ENCODE peak calls at places on chromosomes 12 and 14, in five cellular contexts. One of them, this sample, is unnamed.

GRCh38 chr12:105487961-105488360 is 157.5 kb downstream of the C12orf75 start:
- DNase-seq in brain microvascular endothelial cell: no peak
- DNase-seq in aorta: no peak
- DNase-seq in psoas muscle: no peak
- DNase-seq in HL-60: no peak
- DNase-seq in this sample: no peak

GRCh38 chr14:22071001-22071400 is 397.4 kb upstream of the OR4E1 start:
- DNase-seq in psoas muscle: no peak
- DNase-seq in brain microvascular endothelial cell: no peak
- DNase-seq in aorta: no peak
- DNase-seq in HL-60: peak
- DNase-seq in this sample: no peak

GRCh38 chr14:33359288-33359881 is 420.7 kb downstream of the NPAS3 start:
- DNase-seq in brain microvascular endothelial cell: no peak
- DNase-seq in aorta: no peak
- DNase-seq in psoas muscle: no peak
- DNase-seq in HL-60: no peak
- DNase-seq in this sample: no peak

GRCh38 chr12:29255061-29255460 is 106.0 kb downstream of the FAR2 start:
- DNase-seq in brain microvascular endothelial cell: no peak
- DNase-seq in aorta: no peak
- DNase-seq in HL-60: peak
- DNase-seq in psoas muscle: no peak
- DNase-seq in this sample: no peak

GRCh38 chr12:47814539-47815170 is 5.0 kb downstream of the HDAC7 start:
- DNase-seq in HL-60: no peak
- DNase-seq in aorta: no peak
- DNase-seq in brain microvascular endothelial cell: no peak
- DNase-seq in psoas muscle: no peak
- DNase-seq in this sample: no peak

GRCh38 chr12:89636054-89636775 is 72.4 kb downstream of the ATP2B1 start:
- DNase-seq in aorta: no peak
- DNase-seq in HL-60: no peak
- DNase-seq in psoas muscle: no peak
- DNase-seq in brain microvascular endothelial cell: no peak
- DNase-seq in this sample: no peak

GRCh38 chr14:105500036-105500725 is 9.1 kb downstream of the TEDC1 start:
- DNase-seq in brain microvascular endothelial cell: no peak
- DNase-seq in HL-60: no peak
- DNase-seq in aorta: no peak
- DNase-seq in psoas muscle: peak
- DNase-seq in this sample: no peak

GRCh38 chr14:64234877-64235651 is 59.1 kb downstream of the ESR2 start:
- DNase-seq in psoas muscle: no peak
- DNase-seq in aorta: no peak
- DNase-seq in brain microvascular endothelial cell: peak
- DNase-seq in HL-60: no peak
- DNase-seq in this sample: no peak

GRCh38 chr12:38904932-38905479 is 385 bp downstream of the CPNE8 start:
- DNase-seq in aorta: peak
- DNase-seq in brain microvascular endothelial cell: peak
- DNase-seq in HL-60: peak
- DNase-seq in psoas muscle: peak
- DNase-seq in this sample: peak

GRCh38 chr12:28424965-28425364 is 234.7 kb downstream of the CCDC91 start:
- DNase-seq in psoas muscle: no peak
- DNase-seq in brain microvascular endothelial cell: peak
- DNase-seq in HL-60: no peak
- DNase-seq in aorta: no peak
- DNase-seq in this sample: no peak

GRCh38 chr12:71440393-71441349 is 1.1 kb downstream of the LGR5 start:
- DNase-seq in HL-60: peak
- DNase-seq in aorta: peak
- DNase-seq in brain microvascular endothelial cell: no peak
- DNase-seq in psoas muscle: peak
- DNase-seq in this sample: no peak

GRCh38 chr14:23127861-23128260 is 8.8 kb upstream of the CEBPE start:
- DNase-seq in aorta: peak
- DNase-seq in brain microvascular endothelial cell: no peak
- DNase-seq in HL-60: no peak
- DNase-seq in psoas muscle: no peak
- DNase-seq in this sample: no peak

GRCh38 chr12:30806989-30807694 is 52.4 kb upstream of the CAPRIN2 start:
- DNase-seq in brain microvascular endothelial cell: peak
- DNase-seq in aorta: no peak
- DNase-seq in HL-60: peak
- DNase-seq in psoas muscle: no peak
- DNase-seq in this sample: no peak

GRCh38 chr12:53501615-53502181 is 615 bp downstream of the TARBP2 start:
- DNase-seq in psoas muscle: no peak
- DNase-seq in HL-60: peak
- DNase-seq in brain microvascular endothelial cell: no peak
- DNase-seq in aorta: no peak
- DNase-seq in this sample: no peak

GRCh38 chr14:35420036-35420811 is 15.7 kb upstream of the NFKBIA start:
- DNase-seq in HL-60: no peak
- DNase-seq in brain microvascular endothelial cell: no peak
- DNase-seq in psoas muscle: no peak
- DNase-seq in aorta: no peak
- DNase-seq in this sample: no peak

GRCh38 chr12:19779393-19780056 is 340.2 kb downstream of the AEBP2 start:
- DNase-seq in psoas muscle: no peak
- DNase-seq in HL-60: no peak
- DNase-seq in brain microvascular endothelial cell: no peak
- DNase-seq in aorta: peak
- DNase-seq in this sample: peak

GRCh38 chr12:79933580-79934264 is 1.2 kb downstream of the PPP1R12A start:
- DNase-seq in brain microvascular endothelial cell: peak
- DNase-seq in psoas muscle: no peak
- DNase-seq in aorta: no peak
- DNase-seq in HL-60: peak
- DNase-seq in this sample: no peak

GRCh38 chr12:70989232-70989631 is 68.7 kb upstream of the PTPRR start:
- DNase-seq in HL-60: no peak
- DNase-seq in psoas muscle: no peak
- DNase-seq in brain microvascular endothelial cell: no peak
- DNase-seq in aorta: no peak
- DNase-seq in this sample: no peak

GRCh38 chr14:71142375-71143038 is 235.2 kb downstream of the PCNX1 start:
- DNase-seq in brain microvascular endothelial cell: peak
- DNase-seq in psoas muscle: no peak
- DNase-seq in aorta: no peak
- DNase-seq in HL-60: peak
- DNase-seq in this sample: no peak

GRCh38 chr12:20931894-20932293 is 121.4 kb downstream of the SLCO1B3 start:
- DNase-seq in brain microvascular endothelial cell: no peak
- DNase-seq in HL-60: no peak
- DNase-seq in aorta: no peak
- DNase-seq in psoas muscle: no peak
- DNase-seq in this sample: no peak

GRCh38 chr12:98725481-98726247 is 80.6 kb downstream of the APAF1 start:
- DNase-seq in aorta: no peak
- DNase-seq in HL-60: peak
- DNase-seq in psoas muscle: peak
- DNase-seq in brain microvascular endothelial cell: peak
- DNase-seq in this sample: no peak

GRCh38 chr14:102316048-102316745 is 3.3 kb upstream of the ZNF839 start:
- DNase-seq in psoas muscle: no peak
- DNase-seq in HL-60: peak
- DNase-seq in brain microvascular endothelial cell: peak
- DNase-seq in aorta: peak
- DNase-seq in this sample: no peak

GRCh38 chr12:80356092-80356491 is 87.9 kb upstream of the PTPRQ start:
- DNase-seq in psoas muscle: no peak
- DNase-seq in HL-60: no peak
- DNase-seq in aorta: no peak
- DNase-seq in brain microvascular endothelial cell: no peak
- DNase-seq in this sample: no peak

DNA sequence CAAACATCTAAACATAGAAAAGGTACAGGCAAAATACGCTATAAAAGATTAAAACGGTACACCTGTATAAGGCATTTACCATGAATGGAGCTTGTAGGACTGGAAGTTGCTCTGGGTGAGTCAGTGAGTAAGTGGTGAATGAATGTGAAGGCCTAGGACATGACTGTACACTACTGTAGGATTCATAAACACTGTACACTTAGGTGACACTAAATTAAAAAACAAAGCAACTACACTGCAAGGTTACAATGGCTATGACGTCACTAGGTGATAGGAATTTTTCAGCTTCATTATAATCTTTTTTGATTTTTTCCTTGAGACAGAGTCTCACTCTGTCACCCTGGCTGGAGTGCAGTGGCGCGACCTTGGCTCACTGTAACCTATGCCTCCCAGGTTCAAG is 269.2 kb downstream of the KSR2 start:
- DNase-seq in brain microvascular endothelial cell: no peak
- DNase-seq in aorta: no peak
- DNase-seq in HL-60: no peak
- DNase-seq in psoas muscle: no peak
- DNase-seq in this sample: no peak
- H3K27ac ChIP-seq in brain microvascular endothelial cell: no peak
- H3K27ac ChIP-seq in aorta: no peak
- H3K27ac ChIP-seq in HL-60: no peak
- H3K27ac ChIP-seq in psoas muscle: no peak
- H3K27ac ChIP-seq in this sample: no peak

GRCh38 chr14:67984274-67984673 is 164.7 kb downstream of the RAD51B start:
- DNase-seq in aorta: no peak
- DNase-seq in HL-60: no peak
- DNase-seq in brain microvascular endothelial cell: no peak
- DNase-seq in psoas muscle: no peak
- DNase-seq in this sample: no peak

GRCh38 chr14:67982711-67983608 is 163.4 kb downstream of the RAD51B start:
- DNase-seq in HL-60: no peak
- DNase-seq in aorta: no peak
- DNase-seq in brain microvascular endothelial cell: no peak
- DNase-seq in psoas muscle: no peak
- DNase-seq in this sample: no peak

GRCh38 chr14:67987596-67987995 is 168.0 kb downstream of the RAD51B start:
- DNase-seq in psoas muscle: no peak
- DNase-seq in aorta: no peak
- DNase-seq in brain microvascular endothelial cell: peak
- DNase-seq in HL-60: no peak
- DNase-seq in this sample: peak
- H3K27ac ChIP-seq in psoas muscle: no peak
- H3K27ac ChIP-seq in aorta: no peak
- H3K27ac ChIP-seq in brain microvascular endothelial cell: peak
- H3K27ac ChIP-seq in HL-60: no peak
- H3K27ac ChIP-seq in this sample: peak

GRCh38 chr12:118145113-118145797 is 9.3 kb downstream of the PEBP1 start:
- DNase-seq in psoas muscle: no peak
- DNase-seq in aorta: no peak
- DNase-seq in brain microvascular endothelial cell: no peak
- DNase-seq in HL-60: no peak
- DNase-seq in this sample: no peak

GRCh38 chr12:118150625-118151024 is 14.7 kb downstream of the PEBP1 start:
- DNase-seq in HL-60: no peak
- DNase-seq in psoas muscle: no peak
- DNase-seq in brain microvascular endothelial cell: no peak
- DNase-seq in aorta: no peak
- DNase-seq in this sample: no peak

GRCh38 chr12:118151755-118152154 is 15.8 kb downstream of the PEBP1 start:
- DNase-seq in brain microvascular endothelial cell: no peak
- DNase-seq in psoas muscle: no peak
- DNase-seq in aorta: no peak
- DNase-seq in HL-60: no peak
- DNase-seq in this sample: no peak

GRCh38 chr12:118145798-118146156 is 9.9 kb downstream of the PEBP1 start:
- DNase-seq in HL-60: no peak
- DNase-seq in psoas muscle: no peak
- DNase-seq in aorta: no peak
- DNase-seq in brain microvascular endothelial cell: no peak
- DNase-seq in this sample: no peak

DNA sequence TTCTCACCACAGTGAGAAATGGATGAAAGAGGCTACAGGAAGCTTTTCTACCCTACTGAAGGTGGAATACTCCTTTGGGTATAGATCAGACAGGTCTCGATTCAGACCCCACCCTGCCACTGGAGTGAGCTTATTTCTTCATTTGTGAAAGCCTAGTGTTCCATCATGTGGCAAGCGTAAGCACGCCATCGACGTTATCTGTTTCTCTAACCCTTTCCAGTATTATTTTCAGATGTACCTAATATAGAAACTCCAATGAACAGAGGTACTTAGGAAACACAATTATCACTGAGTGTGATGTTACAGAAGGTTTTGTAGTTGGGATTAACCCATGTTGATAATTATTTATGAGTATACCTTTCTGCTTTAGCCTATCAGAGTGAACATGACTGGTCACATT is 12.4 kb downstream of the PEBP1 start:
- DNase-seq in psoas muscle: no peak
- DNase-seq in HL-60: no peak
- DNase-seq in aorta: no peak
- DNase-seq in brain microvascular endothelial cell: no peak
- DNase-seq in this sample: no peak
- H3K27ac ChIP-seq in psoas muscle: peak
- H3K27ac ChIP-seq in HL-60: no peak
- H3K27ac ChIP-seq in aorta: no peak
- H3K27ac ChIP-seq in brain microvascular endothelial cell: no peak
- H3K27ac ChIP-seq in this sample: peak

DNA sequence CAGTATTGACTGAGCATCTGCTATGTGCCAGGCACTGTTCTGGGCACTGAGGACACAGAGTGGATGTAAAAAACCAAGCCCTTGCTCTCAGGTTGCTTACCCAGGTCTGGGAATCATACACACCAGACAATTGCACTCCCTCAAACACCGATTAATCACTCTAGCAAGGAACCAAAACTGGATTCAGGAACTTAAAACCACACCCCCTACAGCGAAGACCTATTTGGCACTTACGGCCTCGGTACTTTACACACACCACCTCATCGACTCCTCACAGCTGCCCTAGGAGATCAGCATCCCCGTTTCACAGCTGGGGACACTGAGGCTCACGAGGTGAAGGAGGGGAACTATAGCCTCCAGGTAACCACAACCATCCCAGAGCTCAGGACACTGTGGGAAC is 1.6 kb downstream of the GLTP start:
- DNase-seq in psoas muscle: no peak
- DNase-seq in aorta: no peak
- DNase-seq in HL-60: no peak
- DNase-seq in brain microvascular endothelial cell: no peak
- DNase-seq in this sample: no peak
- H3K27ac ChIP-seq in psoas muscle: no peak
- H3K27ac ChIP-seq in aorta: no peak
- H3K27ac ChIP-seq in HL-60: no peak
- H3K27ac ChIP-seq in brain microvascular endothelial cell: no peak
- H3K27ac ChIP-seq in this sample: no peak

GRCh38 chr14:77377502-77377844 is 294 bp downstream of the SAMD15 start:
- DNase-seq in HL-60: no peak
- DNase-seq in brain microvascular endothelial cell: no peak
- DNase-seq in aorta: no peak
- DNase-seq in psoas muscle: no peak
- DNase-seq in this sample: no peak

GRCh38 chr14:77375164-77375950 is 1.5 kb downstream of the TMED8 start:
- DNase-seq in HL-60: peak
- DNase-seq in brain microvascular endothelial cell: no peak
- DNase-seq in aorta: no peak
- DNase-seq in psoas muscle: no peak
- DNase-seq in this sample: no peak

GRCh38 chr14:77376771-77377501 is at the start of the genes SAMD15 and TMED8:
- DNase-seq in HL-60: peak
- DNase-seq in psoas muscle: peak
- DNase-seq in brain microvascular endothelial cell: peak
- DNase-seq in aorta: peak
- DNase-seq in this sample: peak

GRCh38 chr14:77376380-77376770 is 519 bp downstream of the TMED8 start:
- DNase-seq in aorta: peak
- DNase-seq in brain microvascular endothelial cell: peak
- DNase-seq in psoas muscle: peak
- DNase-seq in HL-60: peak
- DNase-seq in this sample: peak

GRCh38 chr14:77375973-77376372 is 921 bp downstream of the TMED8 start:
- DNase-seq in psoas muscle: no peak
- DNase-seq in aorta: no peak
- DNase-seq in HL-60: no peak
- DNase-seq in brain microvascular endothelial cell: no peak
- DNase-seq in this sample: no peak
- H3K27ac ChIP-seq in psoas muscle: no peak
- H3K27ac ChIP-seq in aorta: no peak
- H3K27ac ChIP-seq in HL-60: peak
- H3K27ac ChIP-seq in brain microvascular endothelial cell: no peak
- H3K27ac ChIP-seq in this sample: peak